ENCODE peak calls at places on chromosomes 11 and 22, in five cellular contexts. O, M, G, L and S are unnamed samples.

GRCh38 chr11:126747315-126747714 is 253.3 kb downstream of the KIRREL3 start:
- DNase-seq in O (no peak), L (no peak), G (no peak), M (no peak), S (no peak)

GRCh38 chr11:118287006-118287405 is 17.5 kb upstream of the CD3E start:
- DNase-seq in L (no peak), M (no peak), G (no peak), O (no peak), S (peak; percentile 26)

GRCh38 chr22:50529416-50530279 is at the start of gene TYMP:
- DNase-seq in O (no peak), G (peak; percentile 72), L (peak; percentile 83), M (peak; percentile 51), S (no peak)

GRCh38 chr11:125146232-125146631 is 18.3 kb upstream of the PKNOX2 start:
- DNase-seq in G (no peak), O (no peak), L (no peak), M (no peak), S (no peak)

GRCh38 chr11:86291466-86292262 is 10.4 kb upstream of the HIKESHI start:
- DNase-seq in O (no peak), G (peak; percentile 59), L (peak; percentile 12), M (peak; percentile 18), S (peak; percentile 41)

GRCh38 chr22:46004105-46004866 is 27.3 kb upstream of the WNT7B start:
- DNase-seq in M (no peak), G (no peak), L (no peak), O (no peak), S (no peak)

GRCh38 chr11:101686514-101686913 is 102.7 kb upstream of the TRPC6 start:
- DNase-seq in G (peak; percentile 35), L (no peak), O (no peak), M (no peak), S (no peak)

GRCh38 chr22:50274311-50274710 is 4.1 kb upstream of the MAPK11 start:
- DNase-seq in G (peak; percentile 73), L (peak; percentile 54), O (no peak), M (no peak), S (no peak)

GRCh38 chr11:123203934-123204333 is 8.9 kb upstream of the CLMP start:
- DNase-seq in M (no peak), L (no peak), O (no peak), G (no peak), S (no peak)

GRCh38 chr11:113896156-113896879 is 8.3 kb upstream of the HTR3B start:
- DNase-seq in L (peak; percentile 23), G (peak; percentile 47), O (no peak), M (peak; percentile 28), S (no peak)

GRCh38 chr22:31344369-31345330 is 1.5 kb downstream of the PATZ1 start:
- DNase-seq in L (peak; percentile 37), M (peak; percentile 50), O (no peak), G (no peak), S (no peak)

GRCh38 chr11:3208272-3208671 is 10.3 kb downstream of the MRGPRG start:
- DNase-seq in M (no peak), O (no peak), G (no peak), L (no peak), S (no peak)

GRCh38 chr22:27438271-27438980 is 363.1 kb downstream of the MN1 start:
- DNase-seq in G (peak; percentile 27), L (no peak), O (no peak), M (peak; percentile 47), S (no peak)

GRCh38 chr22:39234157-39234793 is 10.5 kb downstream of the PDGFB start:
- DNase-seq in O (no peak), M (no peak), G (peak; percentile 65), L (peak; percentile 83), S (no peak)

GRCh38 chr11:112963368-112963955 is 2.2 kb downstream of the NCAM1 start:
- DNase-seq in O (no peak), L (no peak), G (no peak), M (peak; percentile 31), S (no peak)

GRCh38 chr11:131235328-131236298 is 134.8 kb upstream of the NTM start:
- DNase-seq in G (no peak), M (no peak), L (no peak), O (no peak), S (no peak)

GRCh38 chr11:124893781-124894401 is 3.8 kb downstream of the ROBO4 start:
- DNase-seq in L (no peak), O (no peak), M (no peak), G (no peak), S (no peak)

GRCh38 chr11:1197886-1198765 is 24.7 kb upstream of the MUC5B start:
- DNase-seq in O (no peak), M (peak; percentile 7), L (peak; percentile 6), G (no peak), S (no peak)

GRCh38 chr22:50739279-50739691 is 1.3 kb downstream of the ACR start:
- DNase-seq in O (no peak), M (no peak), G (no peak), L (no peak), S (no peak)

GRCh38 chr11:127390465-127390864 is 389.9 kb upstream of the KIRREL3 start:
- DNase-seq in G (no peak), M (no peak), O (no peak), L (no peak), S (no peak)

GRCh38 chr11:106986261-106986660 is 32.0 kb downstream of the GUCY1A2 start:
- DNase-seq in G (no peak), M (no peak), L (no peak), O (no peak), S (peak; percentile 59)

GRCh38 chr11:86484164-86484794 is 109.6 kb downstream of the CCDC81 start:
- DNase-seq in M (peak; percentile 65), G (peak; percentile 86), O (peak; percentile 44), L (peak; percentile 50), S (peak; percentile 47)

GRCh38 chr11:12126352-12127019 is 16.1 kb downstream of the MICAL2 start:
- DNase-seq in O (no peak), M (no peak), L (no peak), G (peak; percentile 72), S (peak; percentile 35)

GRCh38 chr11:75768112-75768908 is at the start of gene DGAT2:
- DNase-seq in L (peak; percentile 77), M (peak; percentile 68), G (peak; percentile 83), O (no peak), S (no peak)

GRCh38 chr22:47232753-47233152 is 470.3 kb downstream of the TBC1D22A start:
- DNase-seq in G (no peak), O (no peak), M (no peak), L (no peak), S (no peak)

GRCh38 chr11:96704847-96705246 is 315.0 kb downstream of the JRKL start:
- DNase-seq in M (no peak), O (no peak), L (no peak), G (peak; percentile 3), S (no peak)

GRCh38 chr11:65279713-65280459 is 18.1 kb downstream of the POLA2 start:
- DNase-seq in O (no peak), M (peak; percentile 62), L (peak; percentile 40), G (no peak), S (no peak)

GRCh38 chr11:11284481-11284880 is 68.6 kb downstream of the CSNK2A3 start:
- DNase-seq in O (no peak), G (no peak), M (no peak), L (no peak), S (no peak)

GRCh38 chr11:85694385-85694980 is 8.5 kb upstream of the CCDC89 start:
- DNase-seq in G (peak; percentile 22), L (no peak), O (no peak), M (no peak), S (peak; percentile 33)

GRCh38 chr11:11988099-11988651 is 20.3 kb downstream of the DKK3 start:
- DNase-seq in M (no peak), L (no peak), G (no peak), O (no peak), S (no peak)

GRCh38 chr11:112277937-112278336 is 17.3 kb upstream of the PLET1 start:
- DNase-seq in G (no peak), M (no peak), L (no peak), O (no peak), S (no peak)

GRCh38 chr11:413120-414081 is 1.4 kb downstream of the SIGIRR start:
- DNase-seq in G (no peak), L (peak; percentile 10), M (no peak), O (no peak), S (no peak)

GRCh38 chr11:2109541-2110019 is 29.6 kb downstream of the IGF2 start:
- DNase-seq in G (no peak), M (no peak), L (no peak), O (no peak), S (no peak)

GRCh38 chr11:76419896-76420295 is 24.9 kb upstream of the EMSY start:
- DNase-seq in M (no peak), G (no peak), L (no peak), O (no peak), S (no peak)

GRCh38 chr11:64692764-64693331 is 30.1 kb downstream of the NRXN2 start:
- DNase-seq in G (no peak), M (no peak), L (no peak), O (no peak), S (no peak)

GRCh38 chr11:58575377-58576020 is at the start of gene LPXN:
- DNase-seq in O (no peak), G (peak; percentile 4), L (no peak), M (no peak), S (no peak)